ENCODE peak calls at places on chromosomes 3 and 15, in nine cellular contexts. C, P, T, K, F, S, A, L and Q are unnamed samples.

GRCh38 chr3:120615863-120616599 is 19.9 kb downstream of the NDUFB4 start:
- DNase-seq in S (no peak), K (peak), T (no peak), F (no peak), A (peak), P (peak), C (peak), L (no peak), Q (no peak)

GRCh38 chr3:196073188-196073838 is 8.6 kb downstream of the TFRC start:
- DNase-seq in C (peak), A (peak), K (no peak), L (peak), F (peak), P (no peak), T (peak), S (peak), Q (peak)

GRCh38 chr3:16236856-16237393 is 27.8 kb downstream of the DPH3 start:
- DNase-seq in L (no peak), T (no peak), S (no peak), A (no peak), P (no peak), F (no peak), K (no peak), C (no peak), Q (no peak)

GRCh38 chr3:111895079-111895478 is 36.0 kb downstream of the PHLDB2 start:
- DNase-seq in F (no peak), A (peak), P (no peak), T (no peak), L (no peak), S (no peak), K (no peak), C (no peak), Q (no peak)

GRCh38 chr15:80090879-80091503 is 31.5 kb downstream of the ZFAND6 start:
- DNase-seq in P (no peak), L (no peak), C (no peak), F (no peak), A (peak), T (no peak), S (no peak), K (no peak), Q (no peak)

GRCh38 chr15:83248151-83248851 is 36.2 kb downstream of the BNC1 start:
- DNase-seq in T (no peak), K (no peak), A (peak), S (peak), L (peak), C (no peak), F (peak), P (no peak), Q (no peak)

GRCh38 chr15:80277147-80277546 is 25.1 kb upstream of the CTXND1 start:
- DNase-seq in F (no peak), K (no peak), P (no peak), T (no peak), A (no peak), C (no peak), S (no peak), L (no peak), Q (no peak)

GRCh38 chr3:161316006-161316689 is 55.2 kb downstream of the SPTSSB start:
- DNase-seq in P (no peak), K (no peak), F (no peak), C (peak), S (peak), T (no peak), A (peak), L (no peak), Q (no peak)

GRCh38 chr3:196947136-196947859 is 5.0 kb upstream of the NCBP2 start:
- DNase-seq in F (no peak), T (no peak), K (no peak), A (no peak), L (no peak), C (no peak), S (no peak), P (no peak), Q (no peak)

GRCh38 chr15:32923176-32923575 is 205.4 kb downstream of the GREM1 start:
- DNase-seq in K (no peak), F (no peak), L (no peak), P (no peak), C (no peak), A (no peak), T (no peak), S (no peak), Q (no peak)

GRCh38 chr3:377158-377561 is 180.6 kb downstream of the CHL1 start:
- DNase-seq in F (peak), P (no peak), L (no peak), C (no peak), T (no peak), A (peak), K (no peak), S (peak), Q (no peak)

GRCh38 chr3:172918165-172918564 is 167.6 kb downstream of the ECT2 start:
- DNase-seq in S (no peak), C (no peak), T (no peak), A (peak), L (no peak), P (no peak), F (peak), K (no peak), Q (no peak)

DNA sequence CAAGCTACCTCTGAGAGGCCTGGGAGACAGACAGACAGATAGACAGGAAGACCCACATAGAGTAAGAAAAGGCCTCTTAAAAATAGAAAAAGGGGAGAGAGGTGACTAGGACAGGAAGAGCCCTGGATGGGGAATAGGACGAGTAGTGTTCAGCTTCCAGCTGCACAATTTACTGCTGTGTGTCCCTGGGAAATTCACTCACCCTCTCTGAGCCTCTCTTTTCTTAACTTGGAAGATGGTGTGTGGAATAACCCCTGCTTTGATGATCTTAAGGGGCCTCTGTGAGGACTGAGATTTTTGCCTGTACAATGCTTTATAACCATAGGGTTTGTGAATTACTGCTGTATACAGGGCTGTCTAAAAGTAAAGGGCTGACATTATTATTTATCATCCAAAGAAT is 37.5 kb downstream of the FEM1B start:
- DNase-seq in P (no peak), K (no peak), L (no peak), S (no peak), A (no peak), T (no peak), F (no peak), C (no peak), Q (no peak)
- TF ChIP-seq CTCF in P (no peak), K (no peak), L (no peak), S (no peak), A (no peak), T (no peak), F (no peak), C (no peak), Q (no peak)

GRCh38 chr3:78165876-78166275 is 1126.0 kb downstream of the ROBO2 start:
- DNase-seq in F (no peak), K (no peak), A (no peak), L (no peak), T (no peak), P (no peak), S (no peak), C (no peak), Q (no peak)

GRCh38 chr3:78161736-78162135 is 1121.8 kb downstream of the ROBO2 start:
- DNase-seq in T (no peak), K (no peak), S (no peak), C (no peak), A (no peak), F (no peak), L (no peak), P (no peak), Q (no peak)

DNA sequence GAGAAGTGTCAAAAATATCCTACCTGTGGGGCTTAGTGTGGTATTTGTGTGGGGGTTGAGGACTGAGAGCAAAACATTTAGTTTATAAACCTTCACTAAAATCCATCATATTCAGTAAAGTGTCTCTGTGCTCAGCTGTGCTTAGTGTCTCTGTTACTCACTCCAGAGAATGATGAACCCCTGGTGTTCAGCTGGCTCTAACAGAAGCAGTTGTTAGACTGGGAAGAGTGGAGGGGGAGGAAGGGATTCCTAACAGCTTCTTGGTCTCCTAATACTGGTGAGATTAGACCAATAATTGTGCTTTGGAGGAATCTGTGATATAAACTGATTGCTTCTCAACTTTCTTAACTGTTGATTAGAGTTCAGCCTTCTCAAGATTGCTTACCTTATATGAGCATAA is 1123.5 kb downstream of the ROBO2 start:
- DNase-seq in C (no peak), S (no peak), A (no peak), L (no peak), P (no peak), K (no peak), T (no peak), F (no peak), Q (no peak)
- TF ChIP-seq CTCF in C (no peak), S (no peak), A (no peak), L (no peak), P (no peak), K (no peak), T (no peak), F (no peak), Q (no peak)

GRCh38 chr3:177348974-177349373 is 151.7 kb upstream of the TBL1XR1 start:
- DNase-seq in K (no peak), A (no peak), C (no peak), P (no peak), L (no peak), F (no peak), T (no peak), S (no peak), Q (no peak)

GRCh38 chr3:177351195-177351594 is 153.9 kb upstream of the TBL1XR1 start:
- DNase-seq in S (no peak), C (no peak), F (no peak), P (no peak), A (no peak), L (no peak), T (no peak), K (no peak), Q (no peak)

GRCh38 chr3:177352424-177352823 is 155.1 kb upstream of the TBL1XR1 start:
- DNase-seq in L (no peak), S (no peak), F (no peak), C (no peak), T (no peak), K (peak), A (no peak), P (no peak), Q (no peak)

GRCh38 chr3:177351757-177352158 is 154.5 kb upstream of the TBL1XR1 start:
- DNase-seq in P (no peak), S (no peak), A (no peak), K (no peak), L (no peak), F (no peak), C (peak), T (no peak), Q (no peak)

DNA sequence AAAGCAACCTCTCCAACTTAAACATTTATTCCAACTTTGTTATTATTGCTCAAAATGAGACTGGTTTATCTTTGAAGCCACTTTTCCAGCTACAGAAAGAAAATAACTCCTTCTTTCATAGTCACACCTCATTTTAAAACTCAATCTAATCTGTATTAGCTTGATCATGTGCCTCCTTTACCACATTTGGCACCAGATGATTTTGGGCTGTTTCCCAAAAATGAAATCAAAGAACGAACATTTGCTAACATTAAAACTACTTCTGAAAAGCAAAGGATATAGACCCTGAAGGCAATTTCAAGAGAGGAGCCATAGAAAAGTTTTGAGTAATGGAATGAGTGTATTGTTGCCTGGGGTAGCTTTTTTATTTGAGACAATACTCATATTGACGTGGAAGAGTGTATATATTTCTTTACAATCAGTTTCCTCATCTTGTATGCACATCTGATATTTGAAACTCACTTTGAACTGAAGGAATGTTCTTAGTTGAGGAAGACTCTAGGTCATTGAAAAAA is 152.8 kb upstream of the TBL1XR1 start:
- DNase-seq in C (no peak), S (peak), F (no peak), P (no peak), K (no peak), A (no peak), T (no peak), L (no peak), Q (no peak)
- TF ChIP-seq CTCF in C (no peak), S (no peak), F (no peak), P (no peak), K (no peak), A (no peak), T (no peak), L (no peak), Q (no peak)

GRCh38 chr15:74794248-74794969 is 12.5 kb downstream of the CSK start:
- DNase-seq in T (no peak), P (no peak), C (no peak), F (no peak), L (no peak), S (no peak), K (no peak), A (no peak), Q (no peak)

GRCh38 chr15:74791007-74791406 is 9.1 kb downstream of the CSK start:
- DNase-seq in C (no peak), S (no peak), F (no peak), T (no peak), K (no peak), P (no peak), L (no peak), A (no peak), Q (no peak)

GRCh38 chr15:74791667-74792066 is 9.8 kb downstream of the CSK start:
- DNase-seq in S (no peak), C (no peak), P (no peak), A (no peak), F (no peak), T (no peak), K (no peak), L (no peak), Q (no peak)

GRCh38 chr15:74793135-74794028 is 11.5 kb downstream of the CSK start:
- DNase-seq in C (peak), S (no peak), L (peak), F (no peak), P (no peak), K (no peak), T (peak), A (no peak), Q (no peak)

DNA sequence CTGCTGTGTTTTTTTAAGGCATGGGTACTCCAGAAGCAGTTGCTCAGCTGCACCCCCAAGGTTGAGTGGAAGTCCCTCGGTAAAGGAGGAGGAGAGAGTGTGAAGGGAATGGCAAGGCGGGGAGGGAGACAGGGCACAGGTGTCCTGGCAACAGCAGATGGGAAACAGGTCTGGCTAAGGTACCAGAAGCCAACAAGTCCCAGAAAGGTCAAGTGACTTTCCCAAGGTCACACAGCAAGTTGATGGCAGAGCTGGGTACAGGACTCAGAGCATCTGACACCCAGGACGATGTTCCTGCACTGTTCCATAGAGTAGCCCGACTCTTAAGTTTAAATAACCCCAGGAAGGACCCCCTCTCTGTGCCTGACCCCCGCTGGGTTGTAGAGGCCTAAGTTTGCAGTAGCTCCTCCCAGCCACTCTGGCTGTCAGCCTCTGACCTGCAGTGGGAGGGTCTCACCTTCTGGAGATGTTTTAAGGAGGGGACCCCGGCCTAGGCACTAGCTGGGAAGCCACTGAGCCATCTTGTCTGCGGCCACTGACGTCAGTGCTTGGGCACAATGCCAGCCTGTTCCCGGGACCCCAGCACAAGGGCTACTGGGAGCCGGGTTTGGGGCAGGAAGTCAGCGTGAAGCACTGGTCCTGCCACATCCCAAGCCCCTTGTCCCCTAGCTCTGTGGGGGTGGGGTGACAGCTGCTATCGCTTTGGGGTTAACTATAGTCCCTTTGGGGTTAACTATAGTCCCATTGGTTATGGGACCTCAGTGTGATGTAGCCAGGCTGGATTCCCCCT is 10.5 kb downstream of the CSK start:
- DNase-seq in S (no peak), L (no peak), A (no peak), F (no peak), P (no peak), K (no peak), C (no peak), T (no peak), Q (no peak)
- TF ChIP-seq CTCF in S (no peak), L (no peak), A (no peak), F (no peak), P (no peak), K (no peak), C (no peak), T (no peak), Q (no peak)

GRCh38 chr3:101806491-101806890 is 27.5 kb downstream of the NXPE3 start:
- DNase-seq in A (peak), L (no peak), C (no peak), T (no peak), K (no peak), P (no peak), S (no peak), F (no peak), Q (no peak)

GRCh38 chr3:101810023-101810415 is 31.0 kb downstream of the NXPE3 start:
- DNase-seq in A (no peak), F (no peak), S (no peak), T (no peak), L (no peak), C (no peak), K (no peak), P (no peak), Q (no peak)

GRCh38 chr3:101803939-101804338 is 24.9 kb downstream of the NXPE3 start:
- DNase-seq in K (no peak), P (no peak), A (no peak), S (no peak), T (no peak), F (no peak), L (no peak), C (no peak), Q (no peak)

GRCh38 chr3:101809178-101810022 is 30.4 kb downstream of the NXPE3 start:
- DNase-seq in T (no peak), A (peak), L (peak), K (no peak), P (no peak), C (peak), S (no peak), F (peak), Q (no peak)

GRCh38 chr3:101807884-101808283 is 28.9 kb downstream of the NXPE3 start:
- DNase-seq in S (no peak), L (no peak), F (no peak), C (no peak), A (no peak), T (no peak), K (no peak), P (no peak), Q (no peak)
- TF ChIP-seq CTCF in S (no peak), L (no peak), F (no peak), C (no peak), A (no peak), T (no peak), K (no peak), P (no peak), Q (no peak)

DNA sequence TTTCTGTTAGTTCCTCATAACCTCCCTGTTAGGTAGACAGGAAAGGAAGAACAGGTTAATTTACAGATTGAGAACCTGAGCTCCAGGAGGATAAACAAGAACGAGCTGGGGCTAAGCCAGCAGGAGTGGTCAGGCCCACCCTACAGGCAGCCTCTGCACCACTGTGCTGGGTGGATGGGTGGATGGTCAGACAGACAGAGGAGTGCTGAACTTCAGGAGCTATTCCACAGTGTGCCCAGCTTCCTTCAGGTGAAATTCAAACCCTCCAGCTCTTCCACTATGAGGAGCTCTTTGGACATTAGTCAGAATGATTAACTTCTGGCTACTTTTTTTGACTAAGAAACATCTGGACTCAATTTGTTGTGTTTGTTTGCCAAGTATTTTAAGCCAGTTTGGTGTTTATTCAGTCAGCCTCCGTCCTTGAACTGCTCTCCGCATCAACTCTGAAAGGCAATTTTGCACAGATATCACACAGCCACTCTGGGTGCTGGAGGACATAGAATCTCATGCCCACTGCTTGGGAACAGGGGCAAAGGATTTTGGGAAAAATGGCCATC is 361.9 kb downstream of the CLSTN2 start:
- DNase-seq in F (peak), K (no peak), T (no peak), L (no peak), C (no peak), A (peak), S (no peak), P (no peak), Q (no peak)
- TF ChIP-seq CTCF in F (peak), K (no peak), T (no peak), L (no peak), C (no peak), A (peak), S (peak), P (no peak), Q (no peak)

GRCh38 chr15:59746777-59747176 is 57.7 kb upstream of the BNIP2 start:
- DNase-seq in P (no peak), C (no peak), L (no peak), K (no peak), A (no peak), S (no peak), F (no peak), T (no peak), Q (no peak)

GRCh38 chr15:59738676-59739075 is 49.6 kb upstream of the BNIP2 start:
- DNase-seq in F (no peak), P (no peak), L (no peak), T (no peak), A (no peak), S (no peak), C (no peak), K (no peak), Q (no peak)

GRCh38 chr15:59736181-59736580 is 47.1 kb upstream of the BNIP2 start:
- DNase-seq in L (no peak), T (no peak), S (no peak), C (no peak), P (no peak), K (no peak), F (no peak), A (no peak), Q (no peak)

GRCh38 chr15:59739557-59740186 is 50.6 kb upstream of the BNIP2 start:
- DNase-seq in A (no peak), S (no peak), T (no peak), K (no peak), C (no peak), L (no peak), P (no peak), F (no peak), Q (no peak)

GRCh38 chr15:59741274-59741906 is 52.3 kb upstream of the BNIP2 start:
- DNase-seq in F (peak), K (no peak), T (no peak), L (no peak), S (peak), P (no peak), A (peak), C (no peak), Q (no peak)
- TF ChIP-seq CTCF in F (peak), K (peak), T (no peak), L (peak), S (peak), P (no peak), A (peak), C (no peak), Q (peak)

GRCh38 chr3:13683288-13683687 is 134.4 kb downstream of the FBLN2 start:
- DNase-seq in F (no peak), T (no peak), C (no peak), P (no peak), K (no peak), L (no peak), S (no peak), A (no peak), Q (no peak)
- TF ChIP-seq CTCF in F (no peak), T (no peak), C (no peak), P (no peak), K (no peak), L (no peak), S (no peak), A (no peak), Q (no peak)